ENCODE peak calls at places on chromosomes 16 and 17, in eight cellular contexts. Z is kidney, A is kidney epithelial cell, L is MM.1S, S is endodermal cell, I is thyroid gland, P is natural killer cell, G is type B pancreatic cell. V is an unnamed sample.

GRCh38 chr17:48985436-48986245 is 11.5 kb upstream of the IGF2BP1 start:
- DNase-seq in Z (no peak), A (no peak), L (no peak), S (peak), I (no peak), P (no peak), G (peak), V (peak)

GRCh38 chr16:3797473-3797872 is 80.1 kb upstream of the TRAP1 start:
- DNase-seq in Z (no peak), A (no peak), L (peak), S (no peak), I (no peak), P (no peak), G (no peak), V (no peak)

GRCh38 chr17:38358586-38359513 is 7.2 kb downstream of the SOCS7 start:
- DNase-seq in Z (no peak), A (no peak), L (no peak), S (no peak), I (no peak), P (no peak), G (no peak), V (no peak)

GRCh38 chr17:65496801-65497200 is 64.6 kb downstream of the AXIN2 start:
- DNase-seq in Z (no peak), A (no peak), L (no peak), S (no peak), I (no peak), P (no peak), G (no peak), V (no peak)

GRCh38 chr16:48911700-48912099 is 301.7 kb upstream of the N4BP1 start:
- DNase-seq in Z (no peak), A (no peak), L (no peak), S (peak), I (peak), P (no peak), G (no peak), V (no peak)

GRCh38 chr16:77794586-77794985 is 6.2 kb downstream of the VAT1L start:
- DNase-seq in Z (no peak), A (peak), L (no peak), S (no peak), I (no peak), P (no peak), G (no peak), V (no peak)

GRCh38 chr17:40518401-40519088 is 17.1 kb upstream of the TNS4 start:
- DNase-seq in Z (no peak), A (peak), L (no peak), S (peak), I (peak), P (no peak), G (no peak), V (no peak)

GRCh38 chr16:73047536-73048291 is at the start of gene ZFHX3:
- DNase-seq in Z (peak), A (no peak), L (peak), S (peak), I (peak), P (peak), G (no peak), V (no peak)

GRCh38 chr17:10127819-10128375 is 70.5 kb downstream of the GAS7 start:
- DNase-seq in Z (peak), A (peak), L (no peak), S (peak), I (peak), P (no peak), G (no peak), V (no peak)
- TF ChIP-seq CTCF in Z (no peak), A (peak), L (no peak), S (no peak), I (no peak), P (no peak), G (no peak), V (no peak)

DNA sequence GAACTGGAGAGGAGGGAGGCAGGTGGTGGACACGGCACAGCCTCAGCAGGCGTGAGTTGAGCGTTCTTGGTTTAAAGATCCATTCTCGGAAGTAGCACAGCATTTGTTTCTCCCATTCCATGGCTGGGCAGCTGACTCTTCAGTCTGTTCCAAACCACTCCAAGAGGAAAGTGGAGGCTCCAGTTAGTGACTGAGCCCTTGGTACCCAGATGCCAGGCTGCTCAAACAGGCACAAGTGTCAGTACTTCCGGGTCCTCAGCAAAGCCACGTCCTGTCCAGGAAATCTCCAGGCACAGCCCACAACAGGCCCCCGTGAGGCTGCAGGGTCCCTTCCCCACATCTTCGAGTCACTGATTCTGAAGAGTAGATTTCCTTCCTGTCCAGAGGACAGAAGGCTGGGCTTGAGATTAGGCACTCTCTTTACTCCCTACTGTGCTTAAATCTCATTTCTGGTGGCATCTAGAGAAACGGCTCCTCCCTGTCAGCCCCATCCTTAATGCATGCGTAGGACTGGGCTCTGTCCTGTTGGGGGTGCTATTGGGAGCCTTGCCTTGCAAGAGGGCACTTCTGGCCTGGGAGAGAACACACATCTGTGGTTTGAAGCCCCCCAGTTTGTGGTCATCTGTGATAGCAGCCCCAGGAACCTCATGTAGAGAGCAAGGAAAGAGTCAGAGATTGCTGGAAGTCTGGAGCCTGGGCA is 39.7 kb upstream of the NAT9 start:
- DNase-seq in Z (no peak), A (no peak), L (no peak), S (peak), I (peak), P (no peak), G (no peak), V (no peak)
- TF ChIP-seq CTCF in Z (no peak), A (no peak), L (peak), S (peak), I (peak), P (no peak), G (no peak), V (no peak)

DNA sequence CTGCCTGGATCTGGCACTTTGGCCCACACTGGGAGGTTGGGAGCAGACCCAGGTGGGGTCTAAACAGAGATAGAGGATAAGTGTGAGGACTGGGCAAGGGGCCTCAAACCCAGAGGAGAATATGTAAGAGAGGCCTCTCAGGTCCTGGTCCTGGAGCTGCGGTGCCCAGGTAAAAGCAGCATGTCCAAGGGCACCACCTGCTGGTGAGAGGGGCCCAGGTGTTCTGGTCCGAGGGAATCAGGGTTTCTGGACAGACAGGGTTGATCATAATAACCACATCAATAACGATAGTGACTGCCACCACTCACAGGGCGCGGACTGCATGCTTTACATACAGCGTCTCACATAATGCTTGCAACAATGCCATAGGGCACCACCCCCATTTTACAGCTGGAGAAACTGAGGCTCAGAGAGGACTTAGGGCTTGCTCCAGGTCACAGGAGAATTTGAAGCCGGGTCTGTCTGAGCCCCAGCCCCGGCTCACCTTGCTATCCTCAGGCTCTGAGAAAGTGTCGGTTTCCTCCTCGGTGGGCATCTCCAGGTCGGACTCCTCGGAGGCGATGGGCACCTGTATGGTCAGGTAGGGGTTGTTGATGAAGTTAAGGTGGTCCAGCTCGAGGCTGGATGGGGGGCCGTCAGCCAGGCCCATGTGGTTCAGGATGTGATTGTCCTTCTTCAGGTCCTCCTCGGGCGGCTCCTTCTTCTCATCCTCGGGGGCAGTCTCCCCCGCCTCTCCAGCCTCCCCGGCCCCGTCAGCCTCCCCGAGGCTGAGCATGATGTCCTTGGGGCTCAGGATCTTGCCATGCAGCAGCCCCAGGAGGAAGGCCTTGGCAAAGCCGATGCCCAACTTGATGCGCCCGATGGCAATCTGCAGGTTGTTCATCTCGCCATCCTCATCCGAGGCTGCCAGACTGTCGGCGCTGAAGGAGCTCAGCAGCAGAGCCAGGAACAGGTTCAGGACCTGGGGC is 19.1 kb upstream of the CD79B start:
- DNase-seq in Z (no peak), A (no peak), L (peak), S (peak), I (peak), P (no peak), G (no peak), V (no peak)
- TF ChIP-seq CTCF in Z (peak), A (peak), L (peak), S (peak), I (peak), P (no peak), G (peak), V (no peak)

GRCh38 chr17:37190493-37190892 is 185.3 kb upstream of the C17orf78 start:
- DNase-seq in Z (no peak), A (no peak), L (no peak), S (no peak), I (no peak), P (no peak), G (no peak), V (no peak)
- TF ChIP-seq CTCF in Z (no peak), A (no peak), L (no peak), S (peak), I (no peak), P (no peak), G (peak), V (no peak)

GRCh38 chr17:79985951-79986391 is 49.7 kb downstream of the TBC1D16 start:
- DNase-seq in Z (peak), A (no peak), L (no peak), S (peak), I (no peak), P (no peak), G (no peak), V (no peak)
- TF ChIP-seq CTCF in Z (no peak), A (no peak), L (no peak), S (no peak), I (no peak), P (no peak), G (no peak), V (no peak)

GRCh38 chr16:4813251-4814003 is 11.0 kb upstream of the ROGDI start:
- DNase-seq in Z (no peak), A (no peak), L (no peak), S (no peak), I (no peak), P (no peak), G (no peak), V (no peak)

GRCh38 chr16:4811773-4812172 is 9.3 kb upstream of the ROGDI start:
- DNase-seq in Z (no peak), A (no peak), L (no peak), S (no peak), I (no peak), P (no peak), G (no peak), V (no peak)

GRCh38 chr16:4811242-4811641 is 8.8 kb upstream of the ROGDI start:
- DNase-seq in Z (no peak), A (no peak), L (no peak), S (no peak), I (no peak), P (no peak), G (no peak), V (no peak)

GRCh38 chr16:4814046-4814445 is 11.6 kb upstream of the ROGDI start:
- DNase-seq in Z (no peak), A (no peak), L (no peak), S (no peak), I (no peak), P (no peak), G (no peak), V (no peak)

DNA sequence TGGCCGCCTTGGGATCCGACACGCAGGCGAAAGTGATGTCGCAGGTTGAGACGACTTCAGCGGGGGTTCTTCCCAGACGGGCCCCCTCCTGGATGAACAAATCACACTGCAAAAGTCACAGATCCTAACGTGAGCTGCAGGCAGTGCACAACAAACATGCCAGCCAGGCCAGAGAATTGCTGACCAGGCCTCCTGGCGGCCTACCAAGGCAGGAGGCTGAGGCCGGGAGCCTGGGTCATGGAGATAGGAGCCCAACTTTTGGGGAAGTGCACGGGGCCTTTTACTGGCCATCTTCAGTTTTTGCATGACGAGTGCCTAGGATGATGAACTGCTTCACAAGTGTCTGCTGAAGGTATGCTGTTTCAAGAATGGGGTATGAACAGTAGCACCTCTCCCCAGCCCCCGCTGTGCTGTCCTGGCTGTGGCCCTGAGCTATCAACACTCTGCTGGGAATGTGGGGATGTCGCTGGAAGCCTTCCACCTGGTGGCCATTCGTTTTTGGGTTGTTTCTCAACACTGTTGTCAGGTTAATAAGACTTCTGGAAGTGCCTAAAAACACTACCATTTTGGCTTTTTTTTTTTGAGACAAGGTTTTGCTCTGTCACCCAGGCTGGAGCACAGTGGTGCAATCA is 12.2 kb upstream of the ROGDI start:
- DNase-seq in Z (no peak), A (no peak), L (no peak), S (peak), I (no peak), P (no peak), G (no peak), V (no peak)
- TF ChIP-seq CTCF in Z (no peak), A (no peak), L (no peak), S (peak), I (no peak), P (no peak), G (no peak), V (no peak)

GRCh38 chr16:30870904-30871303 is 23.0 kb downstream of the BCL7C start:
- DNase-seq in Z (no peak), A (no peak), L (no peak), S (no peak), I (no peak), P (no peak), G (no peak), V (no peak)

GRCh38 chr16:30866031-30866430 is 27.8 kb downstream of the BCL7C start:
- DNase-seq in Z (no peak), A (no peak), L (no peak), S (no peak), I (no peak), P (no peak), G (no peak), V (no peak)

GRCh38 chr16:30867747-30868146 is 26.1 kb downstream of the BCL7C start:
- DNase-seq in Z (no peak), A (no peak), L (no peak), S (no peak), I (no peak), P (no peak), G (no peak), V (no peak)
- TF ChIP-seq CTCF in Z (no peak), A (no peak), L (peak), S (peak), I (no peak), P (no peak), G (peak), V (peak)

GRCh38 chr16:1070084-1070987 is 2.2 kb upstream of the SSTR5 start:
- DNase-seq in Z (no peak), A (no peak), L (no peak), S (no peak), I (no peak), P (no peak), G (no peak), V (no peak)

GRCh38 chr16:1071009-1071408 is 1.5 kb upstream of the SSTR5 start:
- DNase-seq in Z (no peak), A (no peak), L (no peak), S (no peak), I (no peak), P (no peak), G (no peak), V (no peak)

GRCh38 chr16:1072526-1073261 is at the start of gene SSTR5:
- DNase-seq in Z (no peak), A (no peak), L (no peak), S (peak), I (no peak), P (no peak), G (no peak), V (no peak)

GRCh38 chr16:1073262-1073558 is 663 bp downstream of the SSTR5 start:
- DNase-seq in Z (no peak), A (no peak), L (no peak), S (no peak), I (no peak), P (no peak), G (no peak), V (no peak)

DNA sequence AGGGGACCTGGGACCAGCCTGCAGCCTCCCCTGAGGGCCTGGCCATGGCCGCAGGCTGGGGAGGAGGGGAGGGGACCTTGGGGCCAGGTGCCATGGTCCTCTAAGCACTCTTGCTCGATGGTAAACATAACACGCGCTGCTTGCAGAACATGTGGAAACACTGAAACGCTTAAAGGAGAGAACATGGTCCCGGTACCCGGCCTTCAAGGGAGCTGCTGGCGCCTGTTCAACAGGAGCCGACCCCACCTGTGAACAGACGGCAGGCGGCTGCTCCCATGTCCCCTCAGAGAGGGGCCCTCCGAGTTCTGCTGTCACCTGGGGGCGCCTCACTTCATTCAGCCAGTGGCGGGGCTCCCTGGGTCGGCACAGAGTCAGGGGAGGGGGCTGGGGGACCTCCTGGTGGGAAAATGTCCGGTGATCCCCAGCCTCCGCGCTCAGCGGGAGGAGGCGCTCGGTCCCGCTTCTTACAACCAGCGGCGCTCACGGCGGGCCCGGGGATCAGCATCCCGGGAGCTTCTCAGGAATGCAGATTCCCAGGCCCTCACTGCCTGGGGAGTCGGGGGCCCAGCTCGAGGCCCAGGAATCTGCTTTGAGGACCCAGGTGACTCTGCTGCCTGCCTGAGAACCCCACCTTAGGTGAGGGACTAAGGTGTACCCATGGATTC is 854 bp upstream of the SSTR5 start:
- DNase-seq in Z (no peak), A (no peak), L (no peak), S (no peak), I (no peak), P (no peak), G (no peak), V (no peak)
- TF ChIP-seq CTCF in Z (no peak), A (no peak), L (no peak), S (no peak), I (no peak), P (no peak), G (no peak), V (no peak)

DNA sequence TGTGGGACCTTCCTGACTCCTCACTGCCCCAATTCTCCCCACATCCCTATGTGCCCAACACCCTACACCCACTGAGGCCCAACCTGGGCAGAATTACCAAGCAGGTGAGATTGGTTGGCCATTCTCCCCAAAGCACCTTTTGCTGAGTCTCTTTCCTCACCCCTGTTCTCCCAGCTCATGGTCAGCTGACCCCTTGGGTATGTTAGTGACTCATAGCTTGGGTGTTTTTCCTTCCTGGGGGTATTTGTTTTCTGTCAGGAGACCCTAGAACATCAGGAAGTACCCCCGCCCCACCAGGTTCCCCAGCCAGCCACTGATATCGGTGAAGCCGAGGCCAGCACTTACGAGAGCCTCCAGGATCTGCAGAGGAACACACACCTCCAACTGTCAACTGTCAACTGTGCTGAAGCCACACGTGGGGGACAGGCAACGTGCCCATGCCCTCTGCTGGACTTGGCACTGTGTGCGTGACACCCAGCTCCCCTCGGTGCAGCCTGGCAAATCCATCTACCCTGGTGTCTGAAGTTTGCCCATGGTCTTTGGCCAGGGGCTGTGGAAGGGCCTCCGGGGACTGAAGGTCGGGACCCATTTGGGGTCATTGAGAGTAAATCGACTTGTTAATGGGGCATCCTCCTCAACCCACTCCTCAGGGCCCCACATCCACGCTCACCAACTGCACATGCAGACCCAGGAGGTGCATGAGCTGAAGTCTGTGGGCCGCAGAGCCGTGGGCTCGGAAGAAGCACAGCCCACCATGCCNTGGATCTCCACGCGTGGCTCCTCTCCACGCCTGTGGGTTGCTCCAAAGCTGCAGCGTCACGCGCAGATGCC is 53.1 kb downstream of the METRNL start:
- DNase-seq in Z (peak), A (no peak), L (no peak), S (peak), I (no peak), P (no peak), G (no peak), V (no peak)
- TF ChIP-seq CTCF in Z (no peak), A (no peak), L (no peak), S (no peak), I (no peak), P (no peak), G (no peak), V (no peak)

GRCh38 chr16:57389087-57389468 is 15.5 kb upstream of the CCL17 start:
- DNase-seq in Z (no peak), A (no peak), L (no peak), S (no peak), I (no peak), P (no peak), G (no peak), V (no peak)

GRCh38 chr16:57390635-57391307 is 13.8 kb upstream of the CCL17 start:
- DNase-seq in Z (no peak), A (no peak), L (no peak), S (no peak), I (no peak), P (no peak), G (no peak), V (no peak)

GRCh38 chr16:57392694-57393093 is 11.9 kb upstream of the CCL17 start:
- DNase-seq in Z (no peak), A (no peak), L (no peak), S (no peak), I (no peak), P (no peak), G (no peak), V (no peak)

GRCh38 chr16:57391708-57392107 is 12.9 kb upstream of the CCL17 start:
- DNase-seq in Z (no peak), A (no peak), L (no peak), S (no peak), I (no peak), P (no peak), G (no peak), V (no peak)

GRCh38 chr16:57391308-57391699 is 13.3 kb upstream of the CCL17 start:
- DNase-seq in Z (no peak), A (no peak), L (no peak), S (no peak), I (no peak), P (no peak), G (no peak), V (no peak)
- TF ChIP-seq CTCF in Z (no peak), A (no peak), L (no peak), S (no peak), I (no peak), P (no peak), G (no peak), V (no peak)